ENCODE peak calls at places on chromosomes 11 and 22, in seven cellular contexts. X, F, Y, J, Z, L and N are unnamed samples.

GRCh38 chr22:45877651-45878050 is 99.3 kb downstream of the WNT7B start:
- DNase-seq in J (no peak), X (no peak), F (peak; percentile 65), Z (no peak), L (no peak), Y (no peak), N (no peak)

GRCh38 chr11:6611092-6612007 is 666 bp downstream of the TAF10 start:
- DNase-seq in Z (peak; percentile 37), L (peak; percentile 9), Y (no peak), X (no peak), F (no peak), J (no peak), N (no peak)

GRCh38 chr11:110738641-110739040 is 26.4 kb upstream of the ARHGAP20 start:
- DNase-seq in L (no peak), F (no peak), J (no peak), Y (no peak), Z (no peak), X (no peak), N (no peak)

GRCh38 chr11:279040-279965 is 1.1 kb downstream of the NLRP6 start:
- DNase-seq in Z (no peak), Y (no peak), L (peak; percentile 30), X (no peak), F (no peak), J (no peak), N (no peak)

GRCh38 chr22:34072585-34072984 is 152.3 kb upstream of the LARGE1 start:
- DNase-seq in F (no peak), J (no peak), X (no peak), Y (no peak), L (no peak), Z (no peak), N (no peak)

GRCh38 chr22:48751539-48752437 is 1075.9 kb downstream of the BRD1 start:
- DNase-seq in L (no peak), Y (no peak), F (no peak), J (no peak), X (no peak), Z (peak; percentile 7), N (no peak)

GRCh38 chr11:28581286-28582242 is 473.4 kb downstream of the METTL15 start:
- DNase-seq in Z (no peak), Y (no peak), L (no peak), J (no peak), F (no peak), X (peak; percentile 23), N (no peak)

GRCh38 chr11:398826-399225 is 4.8 kb downstream of the PKP3 start:
- DNase-seq in Y (no peak), F (no peak), X (no peak), J (no peak), L (no peak), Z (peak; percentile 29), N (no peak)

GRCh38 chr22:24432059-24432853 is 4.9 kb downstream of the ADORA2A start:
- DNase-seq in L (no peak), Z (peak; percentile 75), J (peak; percentile 65), X (no peak), F (no peak), Y (no peak), N (peak; percentile 47)

GRCh38 chr11:118791961-118792578 is 1.1 kb upstream of the DDX6 start:
- DNase-seq in J (peak; percentile 17), F (no peak), Z (peak; percentile 38), L (no peak), X (no peak), Y (no peak), N (peak; percentile 6)

GRCh38 chr11:134367781-134368180 is 36.0 kb downstream of the GLB1L2 start:
- DNase-seq in Z (no peak), L (no peak), X (no peak), F (no peak), Y (no peak), J (no peak), N (no peak)

GRCh38 chr22:18000441-18001039 is 23.8 kb downstream of the MICAL3 start:
- DNase-seq in X (no peak), L (no peak), F (no peak), J (no peak), Y (no peak), Z (peak; percentile 38), N (no peak)

GRCh38 chr11:86743223-86744118 is 56.9 kb upstream of the PRSS23 start:
- DNase-seq in L (peak; percentile 76), F (no peak), X (peak; percentile 91), J (peak; percentile 24), Y (no peak), Z (peak; percentile 74), N (peak; percentile 52)

GRCh38 chr11:7072401-7073028 is 16.3 kb upstream of the RBMXL2 start:
- DNase-seq in Y (no peak), J (no peak), F (no peak), Z (no peak), L (no peak), X (no peak), N (no peak)

GRCh38 chr11:93005239-93005638 is 35.8 kb downstream of the MTNR1B start:
- DNase-seq in F (no peak), Y (no peak), L (no peak), X (peak; percentile 68), Z (peak; percentile 36), J (no peak), N (no peak)

GRCh38 chr11:109795234-109795633 is 298.0 kb upstream of the ZC3H12C start:
- DNase-seq in F (no peak), Z (no peak), L (no peak), J (no peak), X (no peak), Y (no peak), N (no peak)